ENCODE peak calls at places on chromosomes 2 and 18, in seven cellular contexts. One of them, this sample, is unnamed.
A peak's percentile ranks its signal among the peaks of the same experiment; 100 is the strongest.

GRCh38 chr2:32937602-32938450 is 8.9 kb upstream of the LTBP1 start:
- DNase-seq in heart left ventricle: no peak
- DNase-seq in uterus: no peak
- DNase-seq in stomach: no peak
- DNase-seq in adrenal gland: no peak
- DNase-seq in H1: no peak
- DNase-seq in sigmoid colon: no peak
- DNase-seq in this sample: peak; percentile 17

GRCh38 chr18:51255694-51256093 is 58.2 kb upstream of the MEX3C start:
- DNase-seq in sigmoid colon: no peak
- DNase-seq in uterus: no peak
- DNase-seq in stomach: no peak
- DNase-seq in heart left ventricle: no peak
- DNase-seq in H1: no peak
- DNase-seq in adrenal gland: no peak
- DNase-seq in this sample: no peak

GRCh38 chr2:180016937-180017336 is 9.8 kb upstream of the CWC22 start:
- DNase-seq in adrenal gland: no peak
- DNase-seq in uterus: no peak
- DNase-seq in H1: no peak
- DNase-seq in sigmoid colon: no peak
- DNase-seq in stomach: no peak
- DNase-seq in heart left ventricle: no peak
- DNase-seq in this sample: no peak

GRCh38 chr18:13289501-13290205 is 71.1 kb downstream of the LDLRAD4 start:
- DNase-seq in sigmoid colon: no peak
- DNase-seq in stomach: no peak
- DNase-seq in uterus: no peak
- DNase-seq in adrenal gland: no peak
- DNase-seq in heart left ventricle: peak; percentile 58
- DNase-seq in H1: no peak
- DNase-seq in this sample: no peak

GRCh38 chr2:86513948-86514660 is 49.1 kb downstream of the CHMP3 start:
- DNase-seq in H1: no peak
- DNase-seq in adrenal gland: no peak
- DNase-seq in uterus: no peak
- DNase-seq in heart left ventricle: no peak
- DNase-seq in stomach: no peak
- DNase-seq in sigmoid colon: no peak
- DNase-seq in this sample: no peak

GRCh38 chr18:35244671-35245070 is 3.8 kb downstream of the ZNF397 start:
- DNase-seq in adrenal gland: no peak
- DNase-seq in heart left ventricle: no peak
- DNase-seq in H1: no peak
- DNase-seq in uterus: no peak
- DNase-seq in stomach: no peak
- DNase-seq in sigmoid colon: no peak
- DNase-seq in this sample: no peak

GRCh38 chr2:205657579-205657978 is 24.7 kb upstream of the NRP2 start:
- DNase-seq in H1: no peak
- DNase-seq in adrenal gland: no peak
- DNase-seq in stomach: no peak
- DNase-seq in sigmoid colon: peak; percentile 81
- DNase-seq in heart left ventricle: no peak
- DNase-seq in uterus: peak; percentile 38
- DNase-seq in this sample: no peak

GRCh38 chr2:170166735-170167134 is 11.2 kb upstream of the MYO3B start:
- DNase-seq in heart left ventricle: no peak
- DNase-seq in adrenal gland: no peak
- DNase-seq in H1: no peak
- DNase-seq in stomach: no peak
- DNase-seq in uterus: no peak
- DNase-seq in sigmoid colon: no peak
- DNase-seq in this sample: no peak

GRCh38 chr2:159895258-159896209 is 97.5 kb upstream of the CD302 start:
- DNase-seq in sigmoid colon: no peak
- DNase-seq in heart left ventricle: no peak
- DNase-seq in stomach: no peak
- DNase-seq in uterus: no peak
- DNase-seq in adrenal gland: no peak
- DNase-seq in H1: no peak
- DNase-seq in this sample: peak; percentile 36

GRCh38 chr2:180625006-180625844 is 355.2 kb upstream of the UBE2E3 start:
- DNase-seq in adrenal gland: no peak
- DNase-seq in stomach: no peak
- DNase-seq in sigmoid colon: no peak
- DNase-seq in heart left ventricle: no peak
- DNase-seq in H1: no peak
- DNase-seq in uterus: no peak
- DNase-seq in this sample: no peak

GRCh38 chr18:9708882-9709877 is 1.1 kb downstream of the RAB31 start:
- DNase-seq in H1: no peak
- DNase-seq in uterus: peak; percentile 65
- DNase-seq in heart left ventricle: no peak
- DNase-seq in stomach: no peak
- DNase-seq in adrenal gland: peak; percentile 53
- DNase-seq in sigmoid colon: peak; percentile 66
- DNase-seq in this sample: peak; percentile 25

GRCh38 chr18:58069721-58070292 is 25.8 kb downstream of the NEDD4L start:
- DNase-seq in adrenal gland: no peak
- DNase-seq in uterus: no peak
- DNase-seq in stomach: no peak
- DNase-seq in heart left ventricle: no peak
- DNase-seq in sigmoid colon: no peak
- DNase-seq in H1: no peak
- DNase-seq in this sample: no peak

GRCh38 chr2:16613475-16613874 is 52.2 kb downstream of the CYRIA start:
- DNase-seq in uterus: no peak
- DNase-seq in heart left ventricle: no peak
- DNase-seq in adrenal gland: no peak
- DNase-seq in sigmoid colon: no peak
- DNase-seq in stomach: no peak
- DNase-seq in H1: no peak
- DNase-seq in this sample: no peak

GRCh38 chr2:16700566-16701259 is 35.1 kb upstream of the CYRIA start:
- DNase-seq in adrenal gland: no peak
- DNase-seq in uterus: no peak
- DNase-seq in sigmoid colon: no peak
- DNase-seq in heart left ventricle: no peak
- DNase-seq in H1: no peak
- DNase-seq in stomach: no peak
- DNase-seq in this sample: no peak

GRCh38 chr2:172380436-172381274 is 46.7 kb upstream of the ITGA6 start:
- DNase-seq in heart left ventricle: no peak
- DNase-seq in uterus: no peak
- DNase-seq in adrenal gland: no peak
- DNase-seq in H1: peak; percentile 88
- DNase-seq in sigmoid colon: no peak
- DNase-seq in stomach: no peak
- DNase-seq in this sample: peak; percentile 23

GRCh38 chr2:181384923-181385322 is 72.3 kb upstream of the ITGA4 start:
- DNase-seq in sigmoid colon: no peak
- DNase-seq in uterus: no peak
- DNase-seq in heart left ventricle: no peak
- DNase-seq in H1: no peak
- DNase-seq in stomach: no peak
- DNase-seq in adrenal gland: no peak
- DNase-seq in this sample: no peak

GRCh38 chr2:19356545-19357382 is 1.7 kb downstream of the OSR1 start:
- DNase-seq in stomach: no peak
- DNase-seq in H1: no peak
- DNase-seq in adrenal gland: no peak
- DNase-seq in uterus: no peak
- DNase-seq in heart left ventricle: no peak
- DNase-seq in sigmoid colon: no peak
- DNase-seq in this sample: no peak

DNA sequence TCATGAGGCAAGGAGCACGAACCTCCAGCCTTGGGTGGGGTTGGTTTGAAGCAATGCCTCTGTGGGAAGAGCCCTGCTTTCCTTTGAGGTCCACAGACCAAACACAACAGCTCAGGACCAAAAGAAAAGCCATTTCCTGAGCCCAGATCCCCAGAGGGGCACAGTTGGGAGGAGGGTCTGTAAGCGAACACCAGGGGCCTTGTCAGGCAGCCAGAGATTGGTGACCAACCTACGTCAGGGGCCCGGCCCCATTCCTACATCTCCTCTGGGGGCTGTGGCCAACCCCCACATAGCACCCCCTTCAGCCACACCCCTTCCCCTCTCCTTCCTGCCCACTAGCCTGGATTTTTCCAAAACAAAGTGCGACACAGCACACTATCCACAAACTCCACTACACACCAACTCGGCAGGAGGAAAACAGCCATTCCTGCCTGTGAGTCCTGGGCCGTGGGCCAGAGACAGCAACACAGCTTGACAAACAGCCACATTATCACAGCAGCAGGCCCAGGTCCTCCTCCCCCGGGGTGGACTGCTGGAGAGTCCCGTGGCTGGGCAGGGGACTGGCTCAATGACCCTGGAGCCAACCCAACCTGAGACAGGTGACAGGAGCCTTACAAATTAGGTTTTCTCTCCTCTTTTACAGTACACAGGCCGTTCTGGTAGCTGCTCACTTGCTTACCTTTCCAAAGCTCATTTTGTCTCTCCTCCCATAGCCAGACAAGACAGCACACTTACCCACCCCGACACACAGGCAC is 98.8 kb downstream of the TNS1 start:
- DNase-seq in sigmoid colon: peak; percentile 94
- DNase-seq in uterus: peak; percentile 87
- DNase-seq in H1: no peak
- DNase-seq in heart left ventricle: peak; percentile 94
- DNase-seq in adrenal gland: peak; percentile 91
- DNase-seq in stomach: peak; percentile 81
- DNase-seq in this sample: peak; percentile 96
- TF ChIP-seq POLR2A in sigmoid colon: no peak
- TF ChIP-seq POLR2A in uterus: peak; percentile 39
- TF ChIP-seq POLR2A in H1: no peak
- TF ChIP-seq POLR2A in heart left ventricle: peak; percentile 35
- TF ChIP-seq POLR2A in adrenal gland: peak; percentile 47
- TF ChIP-seq POLR2A in stomach: no peak
- TF ChIP-seq POLR2A in this sample: peak; percentile 56

DNA sequence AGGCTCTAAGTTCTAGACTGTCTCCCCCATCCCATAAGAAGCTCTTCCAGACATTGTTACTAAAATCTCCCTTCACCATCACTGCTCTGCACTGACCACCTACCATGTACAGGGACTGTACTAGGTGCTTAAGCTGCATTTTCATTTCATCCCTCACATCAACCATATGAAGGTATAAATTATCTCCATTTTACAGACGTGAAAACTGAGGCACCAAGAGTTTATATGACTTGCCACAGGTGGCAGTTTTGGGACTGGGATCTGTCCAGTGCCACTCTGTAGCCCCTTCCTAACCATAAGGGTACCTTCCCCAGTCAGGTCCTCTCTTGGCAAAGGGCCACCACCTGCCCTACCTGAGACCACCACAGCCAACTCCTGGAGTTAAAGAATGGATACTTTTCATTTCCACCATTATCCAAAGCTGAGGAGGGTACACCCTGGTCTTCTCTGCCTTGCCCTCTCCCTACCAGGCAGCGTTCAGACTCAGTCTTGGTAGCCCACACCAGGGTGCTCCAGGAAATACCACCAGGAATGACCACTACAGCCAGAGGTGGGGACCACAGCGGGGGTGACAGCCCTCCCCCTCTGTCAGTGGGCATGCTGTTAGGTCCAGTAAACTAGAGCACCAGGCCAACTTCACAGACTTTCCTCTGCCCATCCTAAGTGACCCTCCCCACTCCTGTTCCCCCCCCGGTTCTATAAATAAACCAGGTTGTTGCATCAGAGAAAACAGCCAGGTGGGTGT is 2.8 kb downstream of the RAB11FIP5 start:
- DNase-seq in adrenal gland: no peak
- DNase-seq in heart left ventricle: no peak
- DNase-seq in sigmoid colon: no peak
- DNase-seq in H1: no peak
- DNase-seq in uterus: no peak
- DNase-seq in stomach: no peak
- DNase-seq in this sample: no peak
- H3K4me3 ChIP-seq in adrenal gland: no peak overlapping the region
- H3K4me3 ChIP-seq in heart left ventricle: no peak overlapping the region
- H3K4me3 ChIP-seq in sigmoid colon: no peak overlapping the region
- H3K4me3 ChIP-seq in H1: no peak overlapping the region
- H3K4me3 ChIP-seq in uterus: no peak overlapping the region
- H3K4me3 ChIP-seq in stomach: no peak overlapping the region
- H3K4me3 ChIP-seq in this sample: no peak overlapping the region

DNA sequence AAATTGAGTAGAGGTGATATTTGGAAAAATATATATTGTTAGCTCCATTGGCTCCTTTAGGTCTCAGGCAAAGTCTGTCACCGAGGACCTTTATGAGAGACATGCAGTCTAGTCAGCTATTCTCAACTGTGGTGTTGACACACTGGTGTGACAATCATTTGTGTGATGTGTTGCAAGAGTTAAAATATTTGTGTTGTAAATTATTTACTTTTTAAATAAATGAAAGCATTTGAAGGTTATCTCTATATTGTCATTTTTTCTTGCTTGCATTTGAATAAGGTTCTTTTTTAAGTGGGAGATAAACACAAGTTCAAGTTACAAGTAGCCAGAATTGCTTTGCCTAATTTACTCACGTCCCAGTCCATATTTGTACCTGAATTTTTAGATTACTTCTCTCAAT is 4.3 kb downstream of the REL start:
- DNase-seq in heart left ventricle: no peak
- DNase-seq in sigmoid colon: no peak
- DNase-seq in uterus: no peak
- DNase-seq in adrenal gland: no peak
- DNase-seq in stomach: no peak
- DNase-seq in H1: no peak
- DNase-seq in this sample: no peak
- H3K27ac ChIP-seq in heart left ventricle: no peak overlapping the region
- H3K27ac ChIP-seq in sigmoid colon: no peak overlapping the region
- H3K27ac ChIP-seq in uterus: no peak overlapping the region
- H3K27ac ChIP-seq in adrenal gland: no peak overlapping the region
- H3K27ac ChIP-seq in stomach: peak overlapping the region; percentile 100
- H3K27ac ChIP-seq in H1: no peak overlapping the region
- H3K27ac ChIP-seq in this sample: peak overlapping the region; percentile 42

DNA sequence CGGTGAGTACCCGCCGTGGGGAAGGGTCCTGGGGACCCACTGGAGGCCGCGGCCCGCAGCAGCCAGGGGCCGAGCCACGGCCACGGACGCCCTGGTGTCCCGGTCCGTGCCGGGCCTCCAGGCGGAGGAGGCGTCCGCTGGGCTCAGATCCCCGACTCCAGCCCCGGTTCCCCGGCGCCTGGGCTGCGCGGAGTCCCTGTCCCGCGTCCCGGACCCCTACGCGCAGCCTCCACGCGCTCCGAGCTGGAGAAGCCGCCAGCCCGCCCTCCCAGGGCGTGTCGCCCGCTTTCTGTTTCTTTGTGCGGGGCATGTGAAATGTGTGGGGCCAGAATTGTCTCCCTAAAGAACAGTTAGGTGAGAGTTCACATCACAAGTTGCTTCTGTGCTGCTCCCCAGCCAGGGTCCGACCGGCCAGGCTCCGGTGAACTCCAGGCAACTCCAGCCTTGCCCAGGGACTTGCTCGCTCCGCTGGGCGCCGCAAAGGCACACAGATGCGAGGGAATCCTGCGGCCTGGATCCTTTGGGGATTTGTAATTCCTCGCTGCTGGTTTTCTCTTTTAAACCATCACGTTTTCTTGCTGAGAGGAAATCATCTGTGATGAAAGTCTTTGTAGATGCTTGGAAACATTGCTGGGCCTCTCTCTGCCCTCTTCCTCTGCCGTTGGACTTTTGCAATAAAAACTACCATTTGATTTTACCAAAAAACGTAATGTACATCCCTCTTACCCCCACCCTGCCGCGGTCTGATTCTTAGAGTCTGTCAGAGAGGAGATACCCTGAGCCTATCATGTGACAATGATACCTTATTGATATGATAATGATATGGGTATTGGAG is 570 bp downstream of the GYPC start:
- DNase-seq in stomach: no peak
- DNase-seq in heart left ventricle: peak; percentile 71
- DNase-seq in H1: no peak
- DNase-seq in adrenal gland: peak; percentile 39
- DNase-seq in sigmoid colon: no peak
- DNase-seq in uterus: peak; percentile 32
- DNase-seq in this sample: no peak
- TF ChIP-seq POLR2A in stomach: no peak
- TF ChIP-seq POLR2A in heart left ventricle: no peak
- TF ChIP-seq POLR2A in H1: no peak
- TF ChIP-seq POLR2A in adrenal gland: peak; percentile 32
- TF ChIP-seq POLR2A in sigmoid colon: no peak
- TF ChIP-seq POLR2A in uterus: no peak
- TF ChIP-seq POLR2A in this sample: no peak

This sample was measured in thyroid gland.